ENCODE peak calls at places on chromosomes 6 and 20, in five cellular contexts. S, L, Y, K and U are unnamed samples.

GRCh38 chr6:12383448-12383847 is 93.3 kb downstream of the EDN1 start:
- DNase-seq in S (no peak), L (no peak), Y (no peak), K (no peak), U (no peak)

GRCh38 chr6:55980627-55981211 is 105.3 kb upstream of the BMP5 start:
- DNase-seq in S (peak), L (no peak), Y (no peak), K (no peak), U (no peak)

GRCh38 chr6:42532038-42532669 is 31.7 kb upstream of the UBR2 start:
- DNase-seq in S (peak), L (no peak), Y (no peak), K (no peak), U (peak)

GRCh38 chr6:156778615-156779205 is 1.5 kb downstream of the ARID1B start:
- DNase-seq in S (no peak), L (peak), Y (peak), K (peak), U (peak)

GRCh38 chr6:101296184-101296583 is 97.3 kb upstream of the GRIK2 start:
- DNase-seq in S (no peak), L (no peak), Y (no peak), K (no peak), U (no peak)

GRCh38 chr6:156420172-156420993 is 356.8 kb upstream of the ARID1B start:
- DNase-seq in S (no peak), L (no peak), Y (no peak), K (no peak), U (no peak)

GRCh38 chr20:17314262-17314661 is 87.4 kb downstream of the PCSK2 start:
- DNase-seq in S (no peak), L (no peak), Y (no peak), K (no peak), U (no peak)

GRCh38 chr6:8549381-8549780 is 114.0 kb upstream of the SLC35B3 start:
- DNase-seq in S (no peak), L (no peak), Y (no peak), K (no peak), U (no peak)

GRCh38 chr6:110646951-110647910 is 168.0 kb downstream of the CDK19 start:
- DNase-seq in S (no peak), L (no peak), Y (no peak), K (no peak), U (no peak)
- TF ChIP-seq CTCF in S (peak), L (no peak), Y (no peak), K (no peak), U (no peak)

DNA sequence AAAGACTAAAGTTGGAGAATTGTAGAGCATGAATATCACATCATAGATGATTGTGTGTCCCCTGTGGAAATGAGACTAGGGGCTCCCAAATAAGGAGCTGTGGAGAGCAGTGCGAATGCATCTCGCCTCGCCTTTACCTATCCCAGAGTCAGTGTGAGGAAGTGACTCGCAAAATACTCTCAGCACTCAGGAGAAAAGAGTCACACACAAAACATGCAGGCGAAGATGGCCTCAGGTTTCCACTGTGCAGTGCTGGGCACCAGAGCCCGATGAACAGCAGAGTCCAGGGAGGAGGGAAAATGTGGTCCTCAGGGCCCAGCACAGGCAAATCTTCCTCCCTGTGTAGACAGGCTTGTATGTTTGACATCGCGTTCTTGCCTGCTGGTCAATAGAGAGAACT is 126.5 kb upstream of the AFDN start:
- DNase-seq in S (no peak), L (no peak), Y (no peak), K (peak), U (no peak)
- H3K27ac ChIP-seq in S (no peak), L (peak), Y (no peak), K (no peak), U (no peak)

DNA sequence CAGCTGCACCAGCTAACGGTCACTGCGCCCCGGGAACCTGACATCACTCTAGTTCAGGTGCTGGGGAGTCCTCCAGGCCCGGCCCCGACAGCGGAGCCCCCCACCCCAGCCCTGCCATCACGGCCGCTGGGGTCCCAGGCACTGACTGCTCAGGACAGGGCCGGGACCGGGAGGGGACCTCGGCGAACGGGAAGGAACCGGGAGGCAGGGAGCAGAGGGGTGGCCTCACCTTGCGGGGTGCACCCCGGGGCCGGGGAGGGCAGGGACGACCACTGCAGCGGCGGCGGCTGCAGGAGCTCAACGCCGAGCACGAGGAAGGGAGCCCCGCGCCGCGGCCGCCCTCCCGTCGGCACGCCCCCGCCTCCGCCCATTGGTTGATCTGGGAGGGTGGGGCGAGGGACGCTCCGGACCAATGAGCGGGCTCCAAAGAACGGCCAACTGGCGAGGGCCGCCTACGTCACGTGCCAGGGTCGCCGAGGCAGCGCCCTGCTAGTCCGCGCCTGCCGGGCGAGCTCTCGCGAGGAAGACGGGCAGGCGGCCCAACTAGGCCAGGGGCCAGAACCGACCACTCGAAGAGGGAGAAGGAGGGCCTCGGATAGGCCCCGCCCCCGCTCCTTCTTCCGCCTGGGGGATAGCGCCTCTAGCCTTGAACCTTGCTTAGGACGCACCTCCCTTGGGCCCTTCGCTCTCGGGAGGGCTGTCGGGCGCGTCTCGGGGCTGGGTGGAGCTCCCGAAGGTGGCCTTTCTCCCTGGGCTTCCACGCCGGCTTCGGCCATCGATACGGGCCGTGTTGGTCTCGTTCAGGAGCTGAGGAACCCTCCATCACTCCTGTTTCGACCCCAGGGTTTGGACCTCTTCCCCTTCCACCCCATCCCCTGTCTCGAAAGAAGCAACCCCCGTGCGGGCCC is at the start of gene ADISSP:
- DNase-seq in S (peak), L (peak), Y (peak), K (peak), U (peak)
- TF ChIP-seq POLR2A in S (peak), L (no peak), Y (peak), K (peak), U (peak)

DNA sequence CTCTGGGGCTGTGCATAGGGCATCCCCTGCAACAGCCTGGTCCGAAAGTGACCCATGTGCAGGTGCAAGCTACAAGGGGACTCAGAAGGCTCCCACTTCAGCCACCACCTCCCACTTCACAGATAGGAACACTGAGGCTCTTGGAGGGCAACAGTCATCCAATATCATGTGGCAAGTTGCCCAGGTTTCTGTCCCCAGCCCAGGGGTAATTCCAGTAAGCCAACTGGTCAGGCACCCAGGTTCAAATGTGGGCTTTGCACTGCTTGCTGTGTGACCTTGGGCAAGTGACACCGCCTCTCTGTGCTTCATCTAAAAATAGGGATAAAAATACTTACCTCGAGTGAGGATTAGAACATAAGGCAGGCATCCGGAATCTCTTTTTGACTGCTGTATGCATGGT is 62.0 kb upstream of the SIRPA start:
- DNase-seq in S (no peak), L (no peak), Y (no peak), K (no peak), U (no peak)
- TF ChIP-seq CTCF in S (no peak), L (no peak), Y (no peak), K (no peak), U (no peak)

GRCh38 chr20:48383252-48383651 is 444.5 kb downstream of the PREX1 start:
- DNase-seq in S (no peak), L (no peak), Y (no peak), K (no peak), U (no peak)

GRCh38 chr20:48382304-48382703 is 445.5 kb downstream of the PREX1 start:
- DNase-seq in S (no peak), L (no peak), Y (no peak), K (no peak), U (no peak)

GRCh38 chr20:48387675-48388074 is 440.1 kb downstream of the PREX1 start:
- DNase-seq in S (no peak), L (no peak), Y (no peak), K (no peak), U (no peak)

GRCh38 chr20:48384147-48384818 is 443.5 kb downstream of the PREX1 start:
- DNase-seq in S (peak), L (no peak), Y (no peak), K (no peak), U (no peak)

DNA sequence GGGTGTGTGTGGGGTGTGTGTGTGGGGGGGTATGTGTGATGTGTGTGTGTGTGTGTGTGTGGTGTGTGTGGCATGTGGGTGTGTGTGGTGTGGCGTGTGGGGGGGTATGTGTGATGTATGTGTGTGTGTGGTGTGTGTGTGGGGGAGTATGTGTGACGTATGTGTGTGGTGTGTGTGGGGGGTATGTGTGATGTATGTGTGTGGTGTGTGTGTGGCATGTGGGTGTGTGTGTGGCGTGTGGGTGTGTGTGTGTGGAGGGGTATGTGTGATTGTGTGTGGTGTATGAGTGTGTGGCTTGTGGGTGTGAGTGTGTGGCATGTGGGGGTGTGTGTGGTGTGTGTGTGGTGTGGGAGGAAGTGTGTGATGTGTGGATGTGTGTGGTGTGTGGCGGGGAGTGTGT is 442.3 kb downstream of the PREX1 start:
- DNase-seq in S (no peak), L (no peak), Y (no peak), K (no peak), U (no peak)
- H3K27ac ChIP-seq in S (no peak), L (no peak), Y (no peak), K (no peak), U (no peak)

DNA sequence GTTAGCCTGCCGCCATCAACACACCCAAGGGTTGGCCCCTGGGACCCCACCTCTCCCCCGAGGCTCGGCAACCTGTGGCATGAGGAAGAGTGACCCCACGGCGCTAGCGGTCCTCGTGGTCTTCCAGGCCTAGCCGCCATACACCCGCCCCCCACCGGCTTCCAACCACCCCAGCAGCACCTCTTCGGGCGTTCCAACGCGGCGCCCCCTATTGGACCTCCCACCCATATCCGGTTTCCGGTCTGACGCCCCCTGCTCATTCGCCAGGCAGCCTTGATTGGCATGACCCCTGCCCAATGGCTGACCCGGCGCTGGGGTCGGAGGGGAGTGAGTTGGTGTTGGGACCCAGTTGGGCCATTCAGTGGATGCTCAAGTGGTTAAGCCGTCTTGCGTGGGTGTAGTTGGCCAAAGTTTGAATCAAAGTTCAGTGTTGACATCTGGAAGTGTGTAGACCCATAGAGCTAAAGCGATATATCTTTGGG is at the start of gene GNAS-AS1:
- DNase-seq in S (no peak), L (peak), Y (peak), K (peak), U (peak)
- TF ChIP-seq POLR2A in S (no peak), L (no peak), Y (no peak), K (no peak), U (no peak)